ENCODE peak calls at places on chromosomes 3 and 15, in seven cellular contexts. I is fibroblast of pulmonary artery; X is sigmoid colon; N is AG09309; M is CD8-positive, alpha-beta T cell; V is heart left ventricle; W is neural progenitor cell. K is an unnamed sample.
A peak's percentile ranks its signal among the peaks of the same experiment; 100 is the strongest.

GRCh38 chr3:189041482-189042090 is 130.2 kb upstream of the TPRG1 start:
- DNase-seq in I (peak; percentile 57), X (no peak), N (no peak), M (peak; percentile 78), V (peak; percentile 10), W (peak; percentile 77), K (peak; percentile 13)

GRCh38 chr3:151210676-151211381 is 7.8 kb upstream of the GPR171 start:
- DNase-seq in I (peak; percentile 38), X (no peak), N (no peak), M (no peak), V (no peak), W (peak; percentile 15), K (peak; percentile 33)

GRCh38 chr3:24088782-24089181 is 143.7 kb downstream of the NR1D2 start:
- DNase-seq in I (peak; percentile 46), X (no peak), N (peak; percentile 23), M (no peak), V (no peak), W (no peak), K (peak; percentile 43)

GRCh38 chr15:80944818-80945217 is 44.8 kb downstream of the MESD start:
- DNase-seq in I (no peak), X (no peak), N (no peak), M (no peak), V (no peak), W (no peak), K (no peak)

GRCh38 chr3:7489417-7489816 is 628.5 kb downstream of the GRM7 start:
- DNase-seq in I (peak; percentile 22), X (no peak), N (no peak), M (no peak), V (no peak), W (no peak), K (no peak)

GRCh38 chr3:155790272-155790918 is 15.7 kb downstream of the C3orf33 start:
- DNase-seq in I (no peak), X (no peak), N (no peak), M (no peak), V (no peak), W (no peak), K (no peak)

GRCh38 chr3:32220006-32220405 is 18.5 kb upstream of the CMTM8 start:
- DNase-seq in I (no peak), X (no peak), N (peak; percentile 72), M (no peak), V (no peak), W (no peak), K (peak; percentile 17)

GRCh38 chr3:148232409-148232808 is 465.3 kb upstream of the AGTR1 start:
- DNase-seq in I (no peak), X (no peak), N (no peak), M (no peak), V (no peak), W (no peak), K (no peak)

GRCh38 chr3:46930945-46931403 is 45.6 kb downstream of the CCDC12 start:
- DNase-seq in I (no peak), X (peak; percentile 46), N (no peak), M (no peak), V (no peak), W (no peak), K (no peak)

GRCh38 chr15:82098674-82099073 is 52.9 kb upstream of the MEX3B start:
- DNase-seq in I (no peak), X (no peak), N (no peak), M (no peak), V (no peak), W (no peak), K (no peak)

GRCh38 chr15:82093325-82093724 is 47.5 kb upstream of the MEX3B start:
- DNase-seq in I (no peak), X (no peak), N (no peak), M (no peak), V (no peak), W (no peak), K (no peak)

GRCh38 chr15:82091636-82092140 is 45.9 kb upstream of the MEX3B start:
- DNase-seq in I (no peak), X (no peak), N (no peak), M (no peak), V (no peak), W (no peak), K (no peak)

GRCh38 chr15:82095803-82096202 is 50.0 kb upstream of the MEX3B start:
- DNase-seq in I (no peak), X (no peak), N (no peak), M (no peak), V (no peak), W (no peak), K (no peak)

DNA sequence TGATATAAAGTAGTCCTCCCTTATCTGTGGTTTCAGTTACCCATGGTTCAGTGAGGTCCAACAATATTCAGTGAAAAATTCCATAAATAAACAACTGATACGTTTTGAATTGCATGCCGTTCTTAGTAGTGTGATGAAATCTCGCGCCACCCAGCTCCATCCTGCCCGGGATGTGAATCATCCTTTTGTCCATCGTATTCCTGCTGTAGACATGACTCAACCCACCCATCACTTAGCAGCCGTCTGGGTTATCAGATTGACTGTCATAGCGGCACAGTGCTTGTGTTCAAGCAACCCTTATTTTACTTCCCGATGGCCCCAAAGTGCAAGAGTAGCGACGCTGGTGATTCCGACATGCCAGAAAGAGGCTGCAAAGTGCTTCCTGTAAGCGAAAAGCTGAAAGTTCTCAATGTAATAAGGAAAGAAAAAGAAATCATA is 48.0 kb upstream of the MEX3B start:
- DNase-seq in I (peak; percentile 94), X (no peak), N (peak; percentile 69), M (no peak), V (no peak), W (no peak), K (peak; percentile 74)
- H3K4me3 ChIP-seq in I (peak overlapping the region; percentile 25), X (no peak overlapping the region), N (no peak overlapping the region), M (no peak overlapping the region), V (no peak overlapping the region), W (no peak overlapping the region), K (no peak overlapping the region)

GRCh38 chr15:45134046-45134445 is 4.3 kb downstream of the DUOX1 start:
- DNase-seq in I (no peak), X (no peak), N (no peak), M (no peak), V (no peak), W (no peak), K (no peak)

GRCh38 chr15:45132844-45133560 is 3.2 kb downstream of the DUOX1 start:
- DNase-seq in I (no peak), X (no peak), N (no peak), M (no peak), V (no peak), W (no peak), K (no peak)

GRCh38 chr15:45136378-45136764 is 6.6 kb downstream of the DUOX1 start:
- DNase-seq in I (no peak), X (no peak), N (no peak), M (no peak), V (no peak), W (peak; percentile 57), K (no peak)

GRCh38 chr15:45133561-45133920 is 3.7 kb downstream of the DUOX1 start:
- DNase-seq in I (no peak), X (no peak), N (no peak), M (no peak), V (no peak), W (no peak), K (no peak)

DNA sequence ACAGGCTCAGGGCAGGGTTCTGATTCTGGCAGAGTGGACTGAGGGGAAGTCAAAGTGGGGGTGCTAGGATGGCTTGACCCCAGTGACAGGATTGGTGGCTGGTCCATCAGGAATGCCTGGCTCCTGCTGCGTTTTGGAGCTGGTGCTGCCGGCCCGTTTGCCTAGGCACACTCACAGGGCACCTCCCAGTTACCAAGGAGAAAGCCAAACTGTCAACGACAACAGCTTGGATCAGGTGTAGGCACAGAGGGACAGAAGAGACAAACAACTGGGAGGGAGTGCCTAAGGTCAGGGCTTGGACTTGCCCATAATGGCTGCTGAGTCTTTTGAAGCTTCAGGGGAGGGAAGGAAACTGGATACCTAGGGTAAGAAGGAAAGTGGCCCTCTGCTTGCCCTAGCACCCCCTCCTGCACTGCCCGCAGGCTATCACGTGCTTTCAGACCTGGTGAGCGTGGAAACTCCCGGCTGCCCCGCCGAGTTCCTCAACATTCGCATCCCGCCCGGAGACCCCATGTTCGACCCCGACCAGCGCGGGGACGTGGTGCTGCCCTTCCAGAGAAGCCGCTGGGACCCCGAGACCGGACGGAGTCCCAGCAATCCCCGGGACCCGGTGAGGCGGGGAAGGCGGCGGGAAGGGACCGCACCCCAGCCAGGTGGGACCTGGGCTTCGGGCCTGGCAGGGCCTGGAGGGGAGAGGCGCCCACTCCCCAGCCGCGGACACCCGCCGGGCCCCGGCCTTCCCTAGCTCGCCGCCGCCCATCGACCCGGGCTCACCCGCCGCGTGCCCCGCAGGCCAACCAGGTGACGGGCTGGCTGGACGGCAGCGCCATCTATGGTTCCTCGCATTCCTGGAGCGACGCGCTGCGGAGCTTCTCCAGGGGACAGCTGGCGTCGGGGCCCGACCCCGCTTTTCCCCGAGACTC is 5.1 kb downstream of the DUOX1 start:
- DNase-seq in I (no peak), X (no peak), N (no peak), M (no peak), V (no peak), W (peak; percentile 65), K (no peak)
- TF ChIP-seq CTCF in I (no peak), X (no peak), N (no peak), M (no peak), V (no peak), W (peak; percentile 33), K (no peak)

GRCh38 chr3:39752751-39753150 is 56.7 kb upstream of the MYRIP start:
- DNase-seq in I (peak; percentile 14), X (no peak), N (no peak), M (no peak), V (no peak), W (no peak), K (peak; percentile 21)
- H3K4me3 ChIP-seq in I (no peak overlapping the region), X (no peak overlapping the region), N (no peak overlapping the region), M (no peak overlapping the region), V (no peak overlapping the region), W (no peak overlapping the region), K (no peak overlapping the region)

DNA sequence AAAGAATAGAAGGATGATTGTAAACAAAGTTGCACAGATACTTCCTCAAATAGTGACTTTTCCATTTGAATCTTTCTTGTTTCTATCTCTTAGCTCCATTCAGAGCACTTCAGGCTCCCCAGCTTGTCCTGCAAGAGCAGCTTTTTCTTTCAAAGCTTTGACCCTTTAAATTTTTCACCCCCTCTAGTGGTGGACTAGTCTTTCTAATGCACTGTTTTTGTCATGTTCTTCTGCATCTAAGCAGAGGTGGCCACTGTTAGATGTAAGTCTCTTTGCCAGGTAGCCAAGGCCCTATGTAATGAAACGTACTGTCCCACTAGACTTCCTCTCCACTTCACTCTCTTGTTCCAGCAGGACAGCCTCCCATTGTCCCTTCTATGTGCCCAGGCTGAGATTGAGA is 74.0 kb upstream of the MANF start:
- DNase-seq in I (peak; percentile 47), X (no peak), N (no peak), M (no peak), V (no peak), W (peak; percentile 34), K (peak; percentile 53)
- TF ChIP-seq CTCF in I (peak; percentile 56), X (no peak), N (peak; percentile 55), M (peak; percentile 31), V (no peak), W (peak; percentile 56), K (peak; percentile 59)

DNA sequence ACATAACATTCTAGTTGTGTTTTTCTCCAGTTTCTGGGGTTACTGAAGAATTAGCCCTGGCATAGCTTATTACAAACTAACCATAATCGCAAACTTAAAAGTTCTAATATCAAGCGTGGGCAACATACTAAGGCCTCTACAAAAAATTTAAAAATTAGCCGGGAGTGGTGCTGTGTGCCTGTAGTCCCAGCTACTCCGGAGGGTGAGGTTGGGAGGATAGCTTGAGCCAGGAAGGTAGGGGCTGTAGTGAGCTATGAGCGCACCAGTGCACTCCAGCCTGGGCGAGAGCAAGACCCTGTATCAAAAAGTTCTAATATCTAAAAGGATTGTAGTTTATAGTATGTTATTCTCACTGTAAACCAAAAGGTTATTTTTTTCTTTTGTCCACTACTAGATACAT is 1.1 kb downstream of the OIP5 start:
- DNase-seq in I (no peak), X (no peak), N (no peak), M (no peak), V (no peak), W (peak; percentile 2), K (no peak)
- H3K4me3 ChIP-seq in I (no peak overlapping the region), X (no peak overlapping the region), N (no peak overlapping the region), M (no peak overlapping the region), V (no peak overlapping the region), W (peak overlapping the region; percentile 91), K (no peak overlapping the region)